ENCODE peak calls at places on chromosomes 5 and 9, in four cellular contexts. B is head of caudate nucleus, Z is EL, Q is cerebellum. L is an unnamed sample.
A peak's percentile ranks its signal among the peaks of the same experiment; 100 is the strongest.

GRCh38 chr5:125559296-125559695 is 812.9 kb upstream of the ZNF608 start:
- DNase-seq in B (no peak), Z (peak; percentile 90), Q (no peak), L (no peak)

GRCh38 chr5:180470361-180470760 is 23.8 kb upstream of the CNOT6 start:
- DNase-seq in Q (no peak), Z (no peak), B (no peak), L (no peak)

GRCh38 chr5:93585054-93585751 is 2.2 kb downstream of the NR2F1 start:
- DNase-seq in Z (peak; percentile 58), Q (peak; percentile 73), B (no peak), L (peak; percentile 79)

GRCh38 chr5:147504001-147504400 is 5.9 kb downstream of the DPYSL3 start:
- DNase-seq in B (no peak), Z (peak; percentile 61), Q (no peak), L (no peak)

GRCh38 chr5:149632311-149633251 is 51.3 kb downstream of the ARHGEF37 start:
- DNase-seq in Q (no peak), B (no peak), Z (peak; percentile 80), L (no peak)

GRCh38 chr9:113289091-113289490 is 13.6 kb downstream of the PRPF4 start:
- DNase-seq in Z (no peak), B (no peak), Q (no peak), L (no peak)

GRCh38 chr5:61329729-61330128 is 2.3 kb upstream of the ZSWIM6 start:
- DNase-seq in Z (peak; percentile 49), B (no peak), Q (no peak), L (no peak)

GRCh38 chr5:54727874-54728273 is 210.3 kb downstream of the SNX18 start:
- DNase-seq in Q (peak; percentile 84), B (no peak), Z (no peak), L (peak; percentile 93)

GRCh38 chr5:34587355-34588241 is 68.5 kb upstream of the RAI14 start:
- DNase-seq in Z (peak; percentile 82), B (no peak), Q (no peak), L (no peak)

GRCh38 chr5:75337366-75338021 is 474 bp downstream of the HMGCR start:
- DNase-seq in Z (peak; percentile 27), Q (peak; percentile 21), B (no peak), L (peak; percentile 37)

GRCh38 chr5:16784843-16785791 is 151.0 kb downstream of the MYO10 start:
- DNase-seq in B (peak; percentile 20), Z (no peak), Q (no peak), L (no peak)

GRCh38 chr5:122408592-122409219 is 96.7 kb downstream of the SNCAIP start:
- DNase-seq in Z (no peak), B (no peak), Q (peak; percentile 34), L (peak; percentile 64)

GRCh38 chr5:158753354-158753753 is 346.4 kb downstream of the EBF1 start:
- DNase-seq in Z (no peak), B (no peak), Q (no peak), L (no peak)